ENCODE peak calls at places on chromosomes 7 and 10, in nine cellular contexts. X is HFFc6; B is posterior cingulate gyrus; G is GDM1; K is Right ventricle myocardium superior; F is PC-3; E is NCI-H2081; W is stimulated activated CD8-positive, alpha-beta memory T cell treated with anti-CD3 and anti-CD28 coated beads, Interleukin-12 subunit alpha, Interleukin-12 subunit beta, amount 100 ng/mL, for 4 hours; Q is GM12865. J is an unnamed sample.

GRCh38 chr7:36400606-36401005 is 10.9 kb downstream of the ANLN start:
- DNase-seq in F (no peak), E (no peak), G (no peak), W (no peak), K (no peak), B (no peak), Q (no peak), X (peak; percentile 28), J (no peak)

GRCh38 chr10:1381339-1381738 is 325.2 kb downstream of the WDR37 start:
- DNase-seq in W (no peak), F (no peak), Q (no peak), K (no peak), X (no peak), E (no peak), G (no peak), B (no peak), J (no peak)

GRCh38 chr10:105585753-105586152 is 944.7 kb downstream of the SORCS3 start:
- DNase-seq in K (no peak), W (no peak), G (no peak), E (no peak), B (no peak), Q (no peak), X (peak; percentile 0), F (peak; percentile 35), J (no peak)

GRCh38 chr10:50234486-50234885 is 16.8 kb downstream of the ASAH2 start:
- DNase-seq in E (no peak), Q (no peak), F (no peak), W (no peak), K (no peak), G (no peak), B (no peak), X (no peak), J (no peak)

GRCh38 chr10:109178576-109178975 is 744.7 kb downstream of the XPNPEP1 start:
- DNase-seq in G (no peak), E (no peak), B (no peak), W (no peak), F (no peak), X (no peak), K (no peak), Q (no peak), J (no peak)

GRCh38 chr10:48511855-48512191 is 93.0 kb downstream of the ARHGAP22 start:
- DNase-seq in B (no peak), F (peak; percentile 12), X (no peak), E (no peak), Q (no peak), W (no peak), K (no peak), G (peak; percentile 92), J (no peak)

GRCh38 chr10:24197319-24197718 is 11.6 kb upstream of the KIAA1217 start:
- DNase-seq in F (no peak), G (no peak), E (no peak), K (no peak), W (no peak), B (no peak), Q (no peak), X (no peak), J (no peak)

GRCh38 chr10:71525102-71525501 is 128.4 kb downstream of the CDH23 start:
- DNase-seq in B (no peak), W (no peak), E (no peak), F (no peak), X (no peak), G (no peak), Q (no peak), K (no peak), J (no peak)

GRCh38 chr10:89283988-89284475 is 17.8 kb upstream of the IFIT2 start:
- DNase-seq in B (no peak), E (peak; percentile 36), Q (no peak), F (peak; percentile 64), W (no peak), X (peak; percentile 88), K (peak; percentile 67), G (no peak), J (no peak)

GRCh38 chr10:35705671-35706070 is 63.6 kb upstream of the FZD8 start:
- DNase-seq in K (no peak), E (no peak), Q (no peak), W (no peak), G (no peak), X (no peak), B (no peak), F (no peak), J (no peak)

GRCh38 chr10:60282771-60283353 is 106.8 kb downstream of the ANK3 start:
- DNase-seq in W (no peak), F (peak; percentile 99), G (peak; percentile 53), B (no peak), X (peak; percentile 62), K (no peak), Q (peak; percentile 18), E (peak; percentile 15), J (no peak)

GRCh38 chr10:102450374-102451104 is 804 bp downstream of the C10orf95 start:
- DNase-seq in X (peak; percentile 39), F (peak; percentile 82), W (peak; percentile 85), B (peak; percentile 94), G (peak; percentile 93), K (peak; percentile 91), E (peak; percentile 84), Q (peak; percentile 97), J (peak; percentile 32)

GRCh38 chr10:132399117-132400035 is 2.4 kb downstream of the PWWP2B start:
- DNase-seq in X (no peak), W (no peak), F (no peak), B (peak; percentile 88), G (no peak), E (no peak), K (peak; percentile 34), Q (no peak), J (no peak)

GRCh38 chr7:126780993-126781392 is 471.7 kb downstream of the GRM8 start:
- DNase-seq in W (no peak), E (no peak), Q (peak; percentile 43), F (no peak), X (no peak), B (no peak), G (no peak), K (no peak), J (no peak)

GRCh38 chr7:95470452-95470851 is 15.3 kb upstream of the ASB4 start:
- DNase-seq in G (no peak), W (no peak), Q (peak; percentile 67), B (no peak), F (peak; percentile 22), E (peak; percentile 83), K (no peak), X (no peak), J (no peak)

GRCh38 chr10:132412316-132413192 is 15.6 kb downstream of the PWWP2B start:
- DNase-seq in E (no peak), K (no peak), W (no peak), F (no peak), B (peak; percentile 85), Q (no peak), X (no peak), G (no peak), J (no peak)

GRCh38 chr7:137421389-137421788 is 77.9 kb upstream of the PTN start:
- DNase-seq in X (no peak), G (no peak), B (no peak), K (no peak), E (no peak), F (no peak), Q (no peak), W (no peak), J (no peak)

GRCh38 chr7:78616539-78616938 is 818.0 kb downstream of the PHTF2 start:
- DNase-seq in X (no peak), W (no peak), K (no peak), G (no peak), F (no peak), E (no peak), Q (no peak), B (no peak), J (no peak)

GRCh38 chr10:110822708-110823291 is 48.9 kb upstream of the PDCD4 start:
- DNase-seq in B (no peak), F (no peak), W (no peak), E (no peak), K (no peak), Q (no peak), G (no peak), X (no peak), J (no peak)

GRCh38 chr10:94397549-94398370 is 4.6 kb upstream of the TBC1D12 start:
- DNase-seq in G (no peak), F (peak; percentile 20), W (no peak), E (no peak), Q (no peak), B (no peak), K (no peak), X (peak; percentile 62), J (no peak)

GRCh38 chr10:75233444-75234016 is 2.2 kb downstream of the COMTD1 start:
- DNase-seq in Q (peak; percentile 36), E (no peak), B (no peak), X (no peak), W (no peak), G (no peak), F (peak; percentile 49), K (no peak), J (no peak)

GRCh38 chr7:415646-416525 is 103.8 kb downstream of the PDGFA start:
- DNase-seq in G (no peak), Q (no peak), B (peak; percentile 67), E (no peak), X (no peak), W (no peak), K (no peak), F (no peak), J (no peak)

GRCh38 chr7:30594055-30594539 is 581 bp upstream of the GARS1 start:
- DNase-seq in F (no peak), E (peak; percentile 38), K (peak; percentile 44), W (no peak), X (peak; percentile 4), Q (peak; percentile 65), B (peak; percentile 81), G (peak; percentile 40), J (no peak)

GRCh38 chr10:124594240-124594639 is 132.6 kb downstream of the LHPP start:
- DNase-seq in W (no peak), X (no peak), B (peak; percentile 2), Q (no peak), E (no peak), K (no peak), F (no peak), G (no peak), J (no peak)

GRCh38 chr10:125068406-125068805 is 92.0 kb downstream of the CTBP2 start:
- DNase-seq in B (no peak), F (no peak), X (no peak), K (no peak), E (no peak), Q (no peak), G (no peak), W (no peak), J (no peak)

GRCh38 chr7:12139421-12139820 is 71.7 kb upstream of the TMEM106B start:
- DNase-seq in W (no peak), K (no peak), B (no peak), G (no peak), F (peak; percentile 32), E (no peak), X (no peak), Q (no peak), J (no peak)

GRCh38 chr10:112379635-112380296 is 5.8 kb downstream of the ACSL5 start:
- DNase-seq in B (no peak), F (peak; percentile 55), W (no peak), E (no peak), Q (no peak), K (no peak), G (no peak), X (peak; percentile 72), J (no peak)

GRCh38 chr7:102111063-102111757 is 175.5 kb upstream of the SH2B2 start:
- DNase-seq in F (no peak), E (no peak), Q (no peak), W (no peak), X (no peak), K (no peak), B (peak; percentile 88), G (no peak), J (no peak)

GRCh38 chr10:76874151-76874550 is 763.5 kb downstream of the KCNMA1 start:
- DNase-seq in B (no peak), G (no peak), K (no peak), F (peak; percentile 87), Q (no peak), X (no peak), E (no peak), W (no peak), J (no peak)

GRCh38 chr7:47382200-47382599 is 199.7 kb downstream of the TNS3 start:
- DNase-seq in X (no peak), F (no peak), K (no peak), W (no peak), G (no peak), B (no peak), Q (no peak), E (peak; percentile 76), J (no peak)

GRCh38 chr10:69318997-69319727 is 40.9 kb downstream of the HK1 start:
- DNase-seq in F (peak; percentile 76), E (peak; percentile 4), X (peak; percentile 72), W (peak; percentile 64), K (peak; percentile 91), G (no peak), B (peak; percentile 91), Q (peak; percentile 60), J (no peak)